ENCODE peak calls at places on chromosomes 5 and 9, in ten cellular contexts. U is lung, S is fibroblast of pulmonary artery, D is esophagus squamous epithelium, I is tibial artery, E is DND-41, B is right atrium auricular region, M is suprapubic skin, Y is MM.1S, O is cardiac muscle cell. H is an unnamed sample.

GRCh38 chr9:134730011-134730760 is 88.6 kb downstream of the COL5A1 start:
- DNase-seq in U (no peak), S (no peak), D (no peak), I (peak), E (no peak), B (peak), M (no peak), Y (no peak), O (no peak), H (no peak)

GRCh38 chr5:76960004-76960625 is 7.3 kb downstream of the CRHBP start:
- DNase-seq in U (no peak), S (peak), D (no peak), I (no peak), E (no peak), B (no peak), M (no peak), Y (peak), O (no peak), H (peak)

GRCh38 chr9:137296214-137297059 is 5.6 kb downstream of the NRARP start:
- DNase-seq in U (no peak), S (peak), D (no peak), I (no peak), E (no peak), B (peak), M (no peak), Y (no peak), O (no peak), H (no peak)

GRCh38 chr5:103139264-103139865 is 19.3 kb downstream of the PPIP5K2 start:
- DNase-seq in U (peak), S (peak), D (no peak), I (peak), E (peak), B (peak), M (peak), Y (peak), O (peak), H (no peak)

GRCh38 chr9:33128570-33128969 is 38.6 kb downstream of the B4GALT1 start:
- DNase-seq in U (no peak), S (no peak), D (no peak), I (no peak), E (no peak), B (no peak), M (peak), Y (no peak), O (no peak), H (no peak)

GRCh38 chr5:373710-374602 is 52.4 kb downstream of the AHRR start:
- DNase-seq in U (peak), S (peak), D (no peak), I (no peak), E (peak), B (peak), M (peak), Y (no peak), O (peak), H (no peak)

GRCh38 chr5:35709688-35710087 is 92.0 kb downstream of the SPEF2 start:
- DNase-seq in U (no peak), S (no peak), D (no peak), I (no peak), E (no peak), B (no peak), M (no peak), Y (no peak), O (no peak), H (no peak)

GRCh38 chr5:72842816-72843215 is 26.4 kb downstream of the TNPO1 start:
- DNase-seq in U (no peak), S (no peak), D (no peak), I (no peak), E (no peak), B (no peak), M (no peak), Y (no peak), O (no peak), H (no peak)

GRCh38 chr9:128675382-128675781 is 13.6 kb upstream of the SET start:
- DNase-seq in U (no peak), S (no peak), D (no peak), I (no peak), E (no peak), B (no peak), M (no peak), Y (no peak), O (no peak), H (no peak)

GRCh38 chr5:121288781-121289180 is 562.9 kb upstream of the FTMT start:
- DNase-seq in U (no peak), S (no peak), D (no peak), I (no peak), E (no peak), B (no peak), M (no peak), Y (no peak), O (no peak), H (no peak)

GRCh38 chr5:74667396-74667795 is 17.6 kb upstream of the HEXB start:
- DNase-seq in U (no peak), S (no peak), D (no peak), I (no peak), E (no peak), B (no peak), M (no peak), Y (no peak), O (peak), H (no peak)

GRCh38 chr5:57172466-57172961 is 1.3 kb upstream of the GPBP1 start:
- DNase-seq in U (no peak), S (peak), D (no peak), I (no peak), E (peak), B (no peak), M (no peak), Y (peak), O (no peak), H (no peak)

GRCh38 chr9:84261082-84261746 is 79.3 kb downstream of the SLC28A3 start:
- DNase-seq in U (peak), S (peak), D (no peak), I (peak), E (peak), B (peak), M (peak), Y (peak), O (peak), H (peak)

GRCh38 chr5:15008476-15008875 is 136.9 kb upstream of the ANKH start:
- DNase-seq in U (peak), S (peak), D (peak), I (peak), E (no peak), B (peak), M (peak), Y (no peak), O (no peak), H (no peak)

GRCh38 chr9:137673871-137674270 is 55.1 kb downstream of the EHMT1 start:
- DNase-seq in U (no peak), S (peak), D (no peak), I (no peak), E (no peak), B (no peak), M (no peak), Y (no peak), O (peak), H (no peak)

GRCh38 chr5:56783261-56783660 is 32.1 kb upstream of the MAP3K1 start:
- DNase-seq in U (no peak), S (no peak), D (no peak), I (no peak), E (no peak), B (no peak), M (no peak), Y (no peak), O (no peak), H (no peak)

GRCh38 chr9:114958021-114958846 is 27.8 kb upstream of the TNFSF8 start:
- DNase-seq in U (peak), S (peak), D (peak), I (peak), E (peak), B (peak), M (no peak), Y (no peak), O (no peak), H (no peak)

GRCh38 chr5:912356-913091 is 19.8 kb downstream of the TRIP13 start:
- DNase-seq in U (no peak), S (peak), D (no peak), I (peak), E (no peak), B (no peak), M (no peak), Y (no peak), O (no peak), H (no peak)

GRCh38 chr5:14998494-14998893 is 126.9 kb upstream of the ANKH start:
- DNase-seq in U (no peak), S (no peak), D (no peak), I (peak), E (no peak), B (no peak), M (no peak), Y (no peak), O (no peak), H (no peak)

GRCh38 chr9:8940650-8941049 is 1141.1 kb upstream of the DMAC1 start:
- DNase-seq in U (no peak), S (no peak), D (no peak), I (no peak), E (no peak), B (no peak), M (no peak), Y (no peak), O (no peak), H (no peak)

GRCh38 chr5:72224946-72225427 is 95.1 kb downstream of the MRPS27 start:
- DNase-seq in U (no peak), S (peak), D (no peak), I (no peak), E (no peak), B (no peak), M (no peak), Y (no peak), O (no peak), H (no peak)

GRCh38 chr5:91162534-91163381 is 220.4 kb downstream of the ARRDC3 start:
- DNase-seq in U (peak), S (peak), D (peak), I (peak), E (no peak), B (peak), M (no peak), Y (peak), O (no peak), H (peak)

GRCh38 chr9:124215551-124215910 is 42.2 kb upstream of the NEK6 start:
- DNase-seq in U (no peak), S (no peak), D (no peak), I (no peak), E (no peak), B (no peak), M (no peak), Y (no peak), O (no peak), H (no peak)

GRCh38 chr5:101728933-101729332 is 567.2 kb downstream of the SLCO4C1 start:
- DNase-seq in U (no peak), S (no peak), D (no peak), I (no peak), E (no peak), B (no peak), M (no peak), Y (no peak), O (peak), H (no peak)

GRCh38 chr5:160685219-160685618 is 166.8 kb downstream of the ATP10B start:
- DNase-seq in U (no peak), S (no peak), D (no peak), I (no peak), E (no peak), B (no peak), M (no peak), Y (peak), O (no peak), H (no peak)

GRCh38 chr5:10634562-10634961 is 70.7 kb downstream of the ANKRD33B start:
- DNase-seq in U (no peak), S (no peak), D (no peak), I (no peak), E (no peak), B (no peak), M (peak), Y (no peak), O (no peak), H (no peak)

GRCh38 chr9:134443169-134444039 is 117.1 kb downstream of the RXRA start:
- DNase-seq in U (peak), S (peak), D (peak), I (peak), E (peak), B (peak), M (peak), Y (peak), O (peak), H (peak)

GRCh38 chr9:81596671-81597426 is 92.5 kb downstream of the TLE1 start:
- DNase-seq in U (no peak), S (peak), D (no peak), I (no peak), E (peak), B (no peak), M (no peak), Y (no peak), O (peak), H (no peak)

GRCh38 chr9:98539954-98540353 is 168.8 kb downstream of the GABBR2 start:
- DNase-seq in U (peak), S (peak), D (no peak), I (no peak), E (no peak), B (no peak), M (no peak), Y (no peak), O (no peak), H (no peak)

GRCh38 chr5:68962632-68963484 is 131.0 kb upstream of the SLC30A5 start:
- DNase-seq in U (peak), S (peak), D (no peak), I (peak), E (peak), B (peak), M (peak), Y (peak), O (peak), H (no peak)

GRCh38 chr5:122915717-122916399 is 70.4 kb downstream of the SNX24 start:
- DNase-seq in U (no peak), S (peak), D (no peak), I (no peak), E (no peak), B (no peak), M (no peak), Y (no peak), O (no peak), H (no peak)

GRCh38 chr9:98866435-98867108 is 59.1 kb downstream of the GALNT12 start:
- DNase-seq in U (no peak), S (no peak), D (no peak), I (no peak), E (no peak), B (no peak), M (no peak), Y (no peak), O (no peak), H (no peak)

GRCh38 chr9:34653610-34654072 is 1.7 kb downstream of the IL11RA start:
- DNase-seq in U (no peak), S (peak), D (no peak), I (no peak), E (no peak), B (no peak), M (no peak), Y (no peak), O (peak), H (no peak)

GRCh38 chr5:96812851-96813250 is 5.1 kb upstream of the ERAP1 start:
- DNase-seq in U (no peak), S (no peak), D (no peak), I (no peak), E (no peak), B (no peak), M (no peak), Y (no peak), O (no peak), H (no peak)

GRCh38 chr5:154446183-154447073 is 631 bp downstream of the SAP30L start:
- DNase-seq in U (peak), S (peak), D (no peak), I (peak), E (peak), B (peak), M (peak), Y (peak), O (peak), H (no peak)

GRCh38 chr9:38620483-38621433 is at the start of gene ANKRD18A:
- DNase-seq in U (peak), S (peak), D (no peak), I (no peak), E (no peak), B (no peak), M (no peak), Y (peak), O (peak), H (no peak)

GRCh38 chr9:38621434-38622082 is 1.2 kb upstream of the ANKRD18A start:
- DNase-seq in U (peak), S (no peak), D (no peak), I (no peak), E (no peak), B (no peak), M (no peak), Y (peak), O (peak), H (no peak)

GRCh38 chr9:38619556-38620447 is 594 bp downstream of the ANKRD18A start:
- DNase-seq in U (no peak), S (no peak), D (no peak), I (no peak), E (no peak), B (no peak), M (no peak), Y (peak), O (peak), H (no peak)

GRCh38 chr9:38622961-38623360 is 2.6 kb upstream of the ANKRD18A start:
- DNase-seq in U (no peak), S (no peak), D (no peak), I (no peak), E (no peak), B (no peak), M (no peak), Y (no peak), O (no peak), H (no peak)

GRCh38 chr9:38622083-38622674 is 1.8 kb upstream of the ANKRD18A start:
- DNase-seq in U (no peak), S (no peak), D (no peak), I (no peak), E (no peak), B (no peak), M (no peak), Y (no peak), O (peak), H (no peak)
- H3K4me3 ChIP-seq in U (no peak), S (no peak), D (peak), I (no peak), E (no peak), B (peak), M (peak), Y (peak), O (peak), H (no peak)

GRCh38 chr5:142600611-142601360 is 85.1 kb downstream of the FGF1 start:
- DNase-seq in U (no peak), S (peak), D (no peak), I (peak), E (no peak), B (peak), M (no peak), Y (no peak), O (no peak), H (no peak)

GRCh38 chr5:142602720-142603245 is 83.1 kb downstream of the FGF1 start:
- DNase-seq in U (no peak), S (no peak), D (no peak), I (no peak), E (no peak), B (no peak), M (no peak), Y (no peak), O (no peak), H (no peak)

GRCh38 chr5:142600092-142600491 is 85.8 kb downstream of the FGF1 start:
- DNase-seq in U (no peak), S (no peak), D (no peak), I (no peak), E (no peak), B (no peak), M (no peak), Y (no peak), O (no peak), H (no peak)

GRCh38 chr5:142598338-142598700 is 87.6 kb downstream of the FGF1 start:
- DNase-seq in U (no peak), S (no peak), D (no peak), I (no peak), E (no peak), B (no peak), M (no peak), Y (no peak), O (no peak), H (no peak)

DNA sequence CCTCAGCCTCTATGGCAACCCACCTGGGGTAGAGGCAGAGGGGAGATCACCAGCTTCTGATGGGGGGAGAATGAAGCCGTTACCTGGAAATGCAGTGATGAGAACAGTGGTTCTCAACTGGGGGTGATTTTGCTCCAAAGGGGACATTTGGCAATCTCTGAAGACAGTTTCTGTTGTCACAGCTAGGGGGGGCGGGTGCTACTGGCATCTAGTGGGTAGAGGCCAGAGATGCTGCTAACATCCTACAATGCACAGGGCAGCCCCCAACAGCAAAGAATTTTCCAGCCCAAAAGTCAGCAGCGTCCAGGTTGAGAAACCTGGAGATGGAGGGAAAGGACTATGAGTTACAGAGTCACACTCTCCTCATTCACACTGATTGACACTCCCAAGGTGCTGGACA is 84.5 kb downstream of the FGF1 start:
- DNase-seq in U (no peak), S (no peak), D (no peak), I (no peak), E (peak), B (no peak), M (no peak), Y (no peak), O (no peak), H (no peak)
- TF ChIP-seq CTCF in U (no peak), S (no peak), D (no peak), I (no peak), E (peak), B (no peak), M (no peak), Y (no peak), O (no peak), H (peak)

GRCh38 chr5:38916802-38917201 is 71.0 kb downstream of the OSMR start:
- DNase-seq in U (no peak), S (no peak), D (no peak), I (no peak), E (no peak), B (no peak), M (no peak), Y (no peak), O (no peak), H (no peak)
- H3K4me3 ChIP-seq in U (no peak), S (no peak), D (no peak), I (no peak), E (no peak), B (no peak), M (no peak), Y (no peak), O (no peak), H (no peak)

GRCh38 chr9:20462410-20462809 is 159.9 kb downstream of the MLLT3 start:
- DNase-seq in U (no peak), S (no peak), D (no peak), I (no peak), E (no peak), B (no peak), M (no peak), Y (no peak), O (no peak), H (no peak)
- TF ChIP-seq CTCF in U (no peak), S (no peak), D (no peak), I (no peak), E (no peak), B (no peak), M (no peak), Y (no peak), O (peak), H (peak)